ENCODE peak calls at places on chromosomes 4 and X, in seven cellular contexts. One of them, this sample, is unnamed.

GRCh38 chr4:95213361-95213760 is 335.4 kb downstream of the UNC5C start:
- DNase-seq in nephron progenitor cell: no peak
- DNase-seq in cardiac muscle cell: peak; percentile 17
- DNase-seq in mucosa of descending colon: no peak
- DNase-seq in fibroblast of mammary gland: no peak
- DNase-seq in WTC11: no peak
- DNase-seq in fibroblast of lung: no peak
- DNase-seq in this sample: no peak

GRCh38 chr4:6576512-6576911 is 1.5 kb downstream of the MAN2B2 start:
- DNase-seq in nephron progenitor cell: no peak
- DNase-seq in cardiac muscle cell: no peak
- DNase-seq in mucosa of descending colon: no peak
- DNase-seq in fibroblast of mammary gland: no peak
- DNase-seq in WTC11: no peak
- DNase-seq in fibroblast of lung: no peak
- DNase-seq in this sample: no peak

GRCh38 chr4:20337261-20337664 is 85.6 kb downstream of the SLIT2 start:
- DNase-seq in nephron progenitor cell: no peak
- DNase-seq in cardiac muscle cell: no peak
- DNase-seq in mucosa of descending colon: no peak
- DNase-seq in fibroblast of mammary gland: peak; percentile 72
- DNase-seq in WTC11: no peak
- DNase-seq in fibroblast of lung: no peak
- DNase-seq in this sample: no peak

GRCh38 chr4:8737601-8738279 is 133.9 kb downstream of the HMX1 start:
- DNase-seq in nephron progenitor cell: no peak
- DNase-seq in cardiac muscle cell: no peak
- DNase-seq in mucosa of descending colon: no peak
- DNase-seq in fibroblast of mammary gland: no peak
- DNase-seq in WTC11: no peak
- DNase-seq in fibroblast of lung: no peak
- DNase-seq in this sample: no peak

GRCh38 chr4:78811034-78811433 is 34.9 kb downstream of the BMP2K start:
- DNase-seq in nephron progenitor cell: no peak
- DNase-seq in cardiac muscle cell: no peak
- DNase-seq in mucosa of descending colon: no peak
- DNase-seq in fibroblast of mammary gland: no peak
- DNase-seq in WTC11: no peak
- DNase-seq in fibroblast of lung: no peak
- DNase-seq in this sample: no peak

GRCh38 chr4:156774422-156774821 is 197.2 kb downstream of the PDGFC start:
- DNase-seq in nephron progenitor cell: no peak
- DNase-seq in cardiac muscle cell: peak; percentile 87
- DNase-seq in mucosa of descending colon: no peak
- DNase-seq in fibroblast of mammary gland: peak; percentile 97
- DNase-seq in WTC11: no peak
- DNase-seq in fibroblast of lung: peak; percentile 93
- DNase-seq in this sample: no peak

GRCh38 chr4:110195561-110196205 is 2.7 kb downstream of the ELOVL6 start:
- DNase-seq in nephron progenitor cell: no peak
- DNase-seq in cardiac muscle cell: no peak
- DNase-seq in mucosa of descending colon: no peak
- DNase-seq in fibroblast of mammary gland: peak; percentile 24
- DNase-seq in WTC11: no peak
- DNase-seq in fibroblast of lung: peak; percentile 36
- DNase-seq in this sample: peak; percentile 11

GRCh38 chr4:4270529-4270928 is 19.4 kb downstream of the LYAR start:
- DNase-seq in nephron progenitor cell: no peak
- DNase-seq in cardiac muscle cell: peak; percentile 21
- DNase-seq in mucosa of descending colon: no peak
- DNase-seq in fibroblast of mammary gland: peak; percentile 34
- DNase-seq in WTC11: no peak
- DNase-seq in fibroblast of lung: no peak
- DNase-seq in this sample: no peak

GRCh38 chr4:174381419-174381818 is 97.7 kb downstream of the CEP44 start:
- DNase-seq in nephron progenitor cell: no peak
- DNase-seq in cardiac muscle cell: no peak
- DNase-seq in mucosa of descending colon: no peak
- DNase-seq in fibroblast of mammary gland: no peak
- DNase-seq in WTC11: no peak
- DNase-seq in fibroblast of lung: no peak
- DNase-seq in this sample: no peak

GRCh38 chr4:48553720-48554119 is 63.7 kb downstream of the ZAR1 start:
- DNase-seq in nephron progenitor cell: no peak
- DNase-seq in cardiac muscle cell: no peak
- DNase-seq in mucosa of descending colon: no peak
- DNase-seq in fibroblast of mammary gland: no peak
- DNase-seq in WTC11: no peak
- DNase-seq in fibroblast of lung: no peak
- DNase-seq in this sample: no peak
- TF ChIP-seq CTCF in nephron progenitor cell: no peak
- TF ChIP-seq CTCF in cardiac muscle cell: no peak
- TF ChIP-seq CTCF in mucosa of descending colon: no peak
- TF ChIP-seq CTCF in fibroblast of mammary gland: no peak
- TF ChIP-seq CTCF in WTC11: no peak
- TF ChIP-seq CTCF in fibroblast of lung: no peak
- TF ChIP-seq CTCF in this sample: no peak

GRCh38 chr4:98546910-98547544 is 111.4 kb downstream of the TSPAN5 start:
- DNase-seq in nephron progenitor cell: peak; percentile 12
- DNase-seq in cardiac muscle cell: peak; percentile 86
- DNase-seq in mucosa of descending colon: no peak
- DNase-seq in fibroblast of mammary gland: peak; percentile 67
- DNase-seq in WTC11: peak; percentile 19
- DNase-seq in fibroblast of lung: peak; percentile 81
- DNase-seq in this sample: no peak
- TF ChIP-seq CTCF in nephron progenitor cell: no peak
- TF ChIP-seq CTCF in cardiac muscle cell: peak; percentile 44
- TF ChIP-seq CTCF in mucosa of descending colon: no peak
- TF ChIP-seq CTCF in fibroblast of mammary gland: peak; percentile 8
- TF ChIP-seq CTCF in WTC11: no peak
- TF ChIP-seq CTCF in fibroblast of lung: peak; percentile 39
- TF ChIP-seq CTCF in this sample: no peak

DNA sequence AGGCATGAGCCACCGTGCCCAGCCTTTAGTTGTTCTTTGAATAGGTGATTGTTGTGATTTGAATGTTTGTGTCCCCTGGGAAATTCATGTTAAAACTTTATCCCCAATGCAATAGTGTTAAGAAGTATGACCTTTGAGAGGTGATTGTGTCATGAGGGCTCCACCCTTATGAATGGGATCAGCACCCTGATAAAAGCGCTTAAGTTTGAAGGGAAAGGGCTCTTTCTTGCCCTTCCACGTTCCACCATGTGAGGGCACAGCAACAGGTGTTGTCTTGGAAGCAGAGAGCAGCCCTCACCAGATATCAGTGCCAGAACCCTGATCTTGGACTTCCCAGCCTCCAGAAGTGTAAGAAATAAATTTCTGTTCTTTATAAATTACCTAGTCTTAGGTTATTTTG is 33.7 kb upstream of the RP2 start:
- DNase-seq in nephron progenitor cell: no peak
- DNase-seq in cardiac muscle cell: no peak
- DNase-seq in mucosa of descending colon: no peak
- DNase-seq in fibroblast of mammary gland: peak; percentile 12
- DNase-seq in WTC11: peak; percentile 25
- DNase-seq in fibroblast of lung: peak; percentile 12
- DNase-seq in this sample: no peak
- TF ChIP-seq CTCF in nephron progenitor cell: no peak
- TF ChIP-seq CTCF in cardiac muscle cell: peak; percentile 15
- TF ChIP-seq CTCF in mucosa of descending colon: no peak
- TF ChIP-seq CTCF in fibroblast of mammary gland: peak; percentile 14
- TF ChIP-seq CTCF in WTC11: no peak
- TF ChIP-seq CTCF in fibroblast of lung: peak; percentile 29
- TF ChIP-seq CTCF in this sample: no peak

GRCh38 chr4:107824367-107825071 is at the start of gene SGMS2:
- DNase-seq in nephron progenitor cell: peak; percentile 71
- DNase-seq in cardiac muscle cell: peak; percentile 92
- DNase-seq in mucosa of descending colon: peak; percentile 89
- DNase-seq in fibroblast of mammary gland: peak; percentile 88
- DNase-seq in WTC11: peak; percentile 39
- DNase-seq in fibroblast of lung: peak; percentile 80
- DNase-seq in this sample: peak; percentile 88
- TF ChIP-seq CTCF in nephron progenitor cell: no peak
- TF ChIP-seq CTCF in cardiac muscle cell: no peak
- TF ChIP-seq CTCF in mucosa of descending colon: no peak
- TF ChIP-seq CTCF in fibroblast of mammary gland: no peak
- TF ChIP-seq CTCF in WTC11: no peak
- TF ChIP-seq CTCF in fibroblast of lung: no peak
- TF ChIP-seq CTCF in this sample: no peak

GRCh38 chr4:41994461-41994860 is 4.1 kb downstream of the SLC30A9 start:
- DNase-seq in nephron progenitor cell: no peak
- DNase-seq in cardiac muscle cell: no peak
- DNase-seq in mucosa of descending colon: no peak
- DNase-seq in fibroblast of mammary gland: no peak
- DNase-seq in WTC11: no peak
- DNase-seq in fibroblast of lung: no peak
- DNase-seq in this sample: no peak
- TF ChIP-seq CTCF in nephron progenitor cell: no peak
- TF ChIP-seq CTCF in cardiac muscle cell: no peak
- TF ChIP-seq CTCF in mucosa of descending colon: no peak
- TF ChIP-seq CTCF in fibroblast of mammary gland: no peak
- TF ChIP-seq CTCF in WTC11: no peak
- TF ChIP-seq CTCF in fibroblast of lung: no peak
- TF ChIP-seq CTCF in this sample: peak; percentile 14

GRCh38 chrX:12701625-12702024 is 89.6 kb upstream of the PRPS2 start:
- DNase-seq in nephron progenitor cell: peak; percentile 46
- DNase-seq in cardiac muscle cell: peak; percentile 79
- DNase-seq in mucosa of descending colon: peak; percentile 35
- DNase-seq in fibroblast of mammary gland: peak; percentile 71
- DNase-seq in WTC11: peak; percentile 58
- DNase-seq in fibroblast of lung: peak; percentile 57
- DNase-seq in this sample: peak; percentile 58
- TF ChIP-seq CTCF in nephron progenitor cell: peak; percentile 57
- TF ChIP-seq CTCF in cardiac muscle cell: peak; percentile 55
- TF ChIP-seq CTCF in mucosa of descending colon: no peak
- TF ChIP-seq CTCF in fibroblast of mammary gland: peak; percentile 57
- TF ChIP-seq CTCF in WTC11: peak; percentile 46
- TF ChIP-seq CTCF in fibroblast of lung: peak; percentile 57
- TF ChIP-seq CTCF in this sample: peak; percentile 41

DNA sequence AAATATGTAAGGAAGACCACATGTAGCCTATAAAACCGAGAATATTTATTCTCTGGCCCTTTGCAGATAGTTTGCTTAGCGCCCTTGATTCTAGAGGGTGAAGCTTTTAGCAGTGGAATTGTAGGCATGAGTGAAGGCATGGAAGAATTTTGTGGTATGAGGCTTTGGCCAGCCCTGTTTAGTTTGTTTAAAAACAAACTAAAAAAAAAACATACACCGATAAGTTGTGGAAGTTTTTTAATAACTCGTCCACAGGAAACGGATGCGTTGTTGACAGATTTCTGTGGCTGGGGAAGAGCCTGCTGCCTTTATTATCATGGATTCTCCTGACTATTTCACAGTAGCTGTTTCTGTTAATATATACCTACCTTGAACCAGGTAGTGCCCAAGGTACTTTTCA is 194.7 kb upstream of the LNX1 start:
- DNase-seq in nephron progenitor cell: no peak
- DNase-seq in cardiac muscle cell: no peak
- DNase-seq in mucosa of descending colon: no peak
- DNase-seq in fibroblast of mammary gland: no peak
- DNase-seq in WTC11: no peak
- DNase-seq in fibroblast of lung: no peak
- DNase-seq in this sample: no peak
- TF ChIP-seq CTCF in nephron progenitor cell: no peak
- TF ChIP-seq CTCF in cardiac muscle cell: no peak
- TF ChIP-seq CTCF in mucosa of descending colon: no peak
- TF ChIP-seq CTCF in fibroblast of mammary gland: no peak
- TF ChIP-seq CTCF in WTC11: no peak
- TF ChIP-seq CTCF in fibroblast of lung: no peak
- TF ChIP-seq CTCF in this sample: no peak

GRCh38 chrX:55717521-55718497 is at the start of gene RRAGB:
- DNase-seq in nephron progenitor cell: peak; percentile 83
- DNase-seq in cardiac muscle cell: peak; percentile 95
- DNase-seq in mucosa of descending colon: peak; percentile 95
- DNase-seq in fibroblast of mammary gland: peak; percentile 92
- DNase-seq in WTC11: peak; percentile 88
- DNase-seq in fibroblast of lung: peak; percentile 94
- DNase-seq in this sample: peak; percentile 93
- TF ChIP-seq CTCF in nephron progenitor cell: peak; percentile 39
- TF ChIP-seq CTCF in cardiac muscle cell: peak; percentile 56
- TF ChIP-seq CTCF in mucosa of descending colon: peak; percentile 17
- TF ChIP-seq CTCF in fibroblast of mammary gland: peak; percentile 43
- TF ChIP-seq CTCF in WTC11: peak; percentile 28
- TF ChIP-seq CTCF in fibroblast of lung: peak; percentile 53
- TF ChIP-seq CTCF in this sample: peak; percentile 59

GRCh38 chrX:125439194-125439849 is 119.7 kb downstream of the TEX13C start:
- DNase-seq in nephron progenitor cell: no peak
- DNase-seq in cardiac muscle cell: no peak
- DNase-seq in mucosa of descending colon: no peak
- DNase-seq in fibroblast of mammary gland: no peak
- DNase-seq in WTC11: no peak
- DNase-seq in fibroblast of lung: no peak
- DNase-seq in this sample: no peak

GRCh38 chrX:125436855-125437254 is 117.2 kb downstream of the TEX13C start:
- DNase-seq in nephron progenitor cell: peak; percentile 4
- DNase-seq in cardiac muscle cell: peak; percentile 0
- DNase-seq in mucosa of descending colon: no peak
- DNase-seq in fibroblast of mammary gland: no peak
- DNase-seq in WTC11: no peak
- DNase-seq in fibroblast of lung: no peak
- DNase-seq in this sample: no peak
- TF ChIP-seq CTCF in nephron progenitor cell: peak; percentile 43
- TF ChIP-seq CTCF in cardiac muscle cell: no peak
- TF ChIP-seq CTCF in mucosa of descending colon: no peak
- TF ChIP-seq CTCF in fibroblast of mammary gland: no peak
- TF ChIP-seq CTCF in WTC11: peak; percentile 27
- TF ChIP-seq CTCF in fibroblast of lung: no peak
- TF ChIP-seq CTCF in this sample: peak; percentile 17

GRCh38 chr4:164551713-164552040 is 202.3 kb upstream of the SMIM31 start:
- DNase-seq in nephron progenitor cell: no peak
- DNase-seq in cardiac muscle cell: no peak
- DNase-seq in mucosa of descending colon: no peak
- DNase-seq in fibroblast of mammary gland: no peak
- DNase-seq in WTC11: no peak
- DNase-seq in fibroblast of lung: no peak
- DNase-seq in this sample: no peak

GRCh38 chr4:164550989-164551712 is 202.8 kb upstream of the SMIM31 start:
- DNase-seq in nephron progenitor cell: no peak
- DNase-seq in cardiac muscle cell: no peak
- DNase-seq in mucosa of descending colon: no peak
- DNase-seq in fibroblast of mammary gland: no peak
- DNase-seq in WTC11: no peak
- DNase-seq in fibroblast of lung: no peak
- DNase-seq in this sample: no peak
- TF ChIP-seq CTCF in nephron progenitor cell: no peak
- TF ChIP-seq CTCF in cardiac muscle cell: no peak
- TF ChIP-seq CTCF in mucosa of descending colon: no peak
- TF ChIP-seq CTCF in fibroblast of mammary gland: no peak
- TF ChIP-seq CTCF in WTC11: no peak
- TF ChIP-seq CTCF in fibroblast of lung: no peak
- TF ChIP-seq CTCF in this sample: no peak